ENCODE peak calls at places on chromosome 6, in nine cellular contexts. U is H54, K is HFF-Myc, C is GF-D8, W is foreskin fibroblast, V is head of caudate nucleus, N is NCI-H187 treated with DMSO at 0.1 percent for 48 hours, X is foreskin keratinocyte, L is AG09319. G is an unnamed sample.

GRCh38 chr6:10633216-10633615 is 61.2 kb downstream of the C6orf52 start:
- DNase-seq in U (peak), K (peak), C (peak), W (peak), V (no peak), N (no peak), X (peak), L (no peak), G (peak)

GRCh38 chr6:41036601-41037000 is 2.4 kb downstream of the UNC5CL start:
- DNase-seq in U (no peak), K (no peak), C (no peak), W (no peak), V (no peak), N (no peak), X (peak), L (no peak), G (no peak)

GRCh38 chr6:93721386-93722048 is 302.2 kb upstream of the EPHA7 start:
- DNase-seq in U (peak), K (no peak), C (no peak), W (peak), V (no peak), N (peak), X (no peak), L (no peak), G (no peak)

GRCh38 chr6:26157150-26157837 is 70.1 kb downstream of the HFE start:
- DNase-seq in U (no peak), K (peak), C (peak), W (peak), V (peak), N (no peak), X (peak), L (no peak), G (no peak)

GRCh38 chr6:125066964-125067363 is 86.6 kb upstream of the TPD52L1 start:
- DNase-seq in U (no peak), K (peak), C (peak), W (peak), V (no peak), N (no peak), X (peak), L (no peak), G (no peak)

GRCh38 chr6:80618953-80619352 is 512.5 kb downstream of the BCKDHB start:
- DNase-seq in U (no peak), K (no peak), C (no peak), W (peak), V (no peak), N (no peak), X (no peak), L (no peak), G (no peak)

GRCh38 chr6:130959938-130960337 is 103.1 kb downstream of the EPB41L2 start:
- DNase-seq in U (no peak), K (no peak), C (no peak), W (no peak), V (no peak), N (no peak), X (no peak), L (no peak), G (no peak)

GRCh38 chr6:121297699-121298098 is 36.6 kb downstream of the TBC1D32 start:
- DNase-seq in U (no peak), K (no peak), C (peak), W (no peak), V (no peak), N (no peak), X (no peak), L (no peak), G (no peak)

GRCh38 chr6:4852938-4853337 is 76.7 kb downstream of the CDYL start:
- DNase-seq in U (no peak), K (no peak), C (no peak), W (no peak), V (no peak), N (no peak), X (no peak), L (no peak), G (no peak)

GRCh38 chr6:95848717-95849116 is 167.1 kb upstream of the FUT9 start:
- DNase-seq in U (no peak), K (no peak), C (no peak), W (no peak), V (no peak), N (no peak), X (no peak), L (no peak), G (no peak)

GRCh38 chr6:117483645-117484016 is 1.2 kb downstream of the DCBLD1 start:
- DNase-seq in U (peak), K (no peak), C (no peak), W (peak), V (no peak), N (no peak), X (no peak), L (no peak), G (no peak)

GRCh38 chr6:155219858-155220301 is 43.9 kb upstream of the CLDN20 start:
- DNase-seq in U (no peak), K (no peak), C (no peak), W (peak), V (peak), N (no peak), X (no peak), L (no peak), G (no peak)

GRCh38 chr6:158894192-158894591 is 75.0 kb upstream of the EZR start:
- DNase-seq in U (peak), K (peak), C (no peak), W (peak), V (no peak), N (no peak), X (peak), L (peak), G (peak)

GRCh38 chr6:68718379-68719073 is 83.4 kb downstream of the ADGRB3 start:
- DNase-seq in U (no peak), K (no peak), C (no peak), W (peak), V (no peak), N (no peak), X (no peak), L (no peak), G (no peak)

GRCh38 chr6:26172496-26172958 is 85.3 kb downstream of the HFE start:
- DNase-seq in U (no peak), K (no peak), C (peak), W (peak), V (peak), N (peak), X (peak), L (no peak), G (no peak)

GRCh38 chr6:15137086-15137485 is 108.8 kb upstream of the JARID2 start:
- DNase-seq in U (no peak), K (no peak), C (no peak), W (no peak), V (no peak), N (no peak), X (peak), L (no peak), G (no peak)

GRCh38 chr6:135481786-135482369 is 15.7 kb downstream of the AHI1 start:
- DNase-seq in U (no peak), K (no peak), C (peak), W (no peak), V (no peak), N (no peak), X (peak), L (no peak), G (no peak)

G was measured in AG09309.